ENCODE peak calls at places on chromosomes 1 and 21, in six cellular contexts. C is LNCaP clone FGC; N is NB4; K is pancreas; M is astrocyte of the spinal cord; T is activated CD4-positive, CD25-positive, alpha-beta regulatory T cell. H is an unnamed sample.

GRCh38 chr1:183284086-183284485 is 98.0 kb downstream of the LAMC2 start:
- DNase-seq in C (no peak), N (no peak), K (no peak), M (no peak), T (no peak), H (no peak)

GRCh38 chr1:70284366-70284765 is 63.2 kb downstream of the SRSF11 start:
- DNase-seq in C (no peak), N (no peak), K (no peak), M (no peak), T (no peak), H (no peak)

GRCh38 chr1:233443040-233443439 is 115.5 kb downstream of the MAP3K21 start:
- DNase-seq in C (no peak), N (no peak), K (no peak), M (peak; percentile 59), T (no peak), H (no peak)

GRCh38 chr1:170927955-170928850 is 7.1 kb upstream of the MROH9 start:
- DNase-seq in C (no peak), N (no peak), K (no peak), M (no peak), T (no peak), H (no peak)

GRCh38 chr21:41821756-41822431 is 55.0 kb upstream of the RIPK4 start:
- DNase-seq in C (no peak), N (no peak), K (no peak), M (no peak), T (no peak), H (no peak)

GRCh38 chr1:101043776-101044175 is 18.2 kb upstream of the DPH5 start:
- DNase-seq in C (no peak), N (no peak), K (no peak), M (peak; percentile 50), T (no peak), H (no peak)

GRCh38 chr1:10962483-10962882 is 50.0 kb upstream of the TARDBP start:
- DNase-seq in C (no peak), N (no peak), K (peak; percentile 76), M (no peak), T (no peak), H (peak; percentile 23)

GRCh38 chr1:248914982-248915381 is 8.9 kb downstream of the PGBD2 start:
- DNase-seq in C (no peak), N (no peak), K (no peak), M (no peak), T (no peak), H (no peak)

GRCh38 chr1:44673675-44674112 is 587 bp downstream of the TMEM53 start:
- DNase-seq in C (no peak), N (no peak), K (no peak), M (no peak), T (no peak), H (no peak)

GRCh38 chr1:226798427-226799411 is 59.6 kb upstream of the ITPKB start:
- DNase-seq in C (no peak), N (no peak), K (no peak), M (no peak), T (peak; percentile 9), H (no peak)

GRCh38 chr1:174769961-174770549 is 229.7 kb upstream of the CACYBP start:
- DNase-seq in C (peak; percentile 68), N (peak; percentile 60), K (no peak), M (peak; percentile 63), T (no peak), H (no peak)

GRCh38 chr1:12465126-12465525 is 152.9 kb downstream of the DHRS3 start:
- DNase-seq in C (no peak), N (no peak), K (no peak), M (no peak), T (no peak), H (no peak)

GRCh38 chr1:225654688-225655508 is 2.0 kb upstream of the ENAH start:
- DNase-seq in C (no peak), N (no peak), K (no peak), M (no peak), T (no peak), H (no peak)

GRCh38 chr21:39908265-39908923 is 41.2 kb downstream of the PCP4 start:
- DNase-seq in C (no peak), N (no peak), K (no peak), M (no peak), T (no peak), H (no peak)

GRCh38 chr21:14874379-14874778 is 190.4 kb downstream of the NRIP1 start:
- DNase-seq in C (peak; percentile 46), N (no peak), K (no peak), M (no peak), T (no peak), H (no peak)

GRCh38 chr1:38527373-38527966 is 332.1 kb downstream of the RRAGC start:
- DNase-seq in C (peak; percentile 21), N (no peak), K (no peak), M (no peak), T (peak; percentile 15), H (no peak)

GRCh38 chr1:245378352-245379144 is 223.8 kb downstream of the KIF26B start:
- DNase-seq in C (no peak), N (no peak), K (no peak), M (no peak), T (no peak), H (no peak)

GRCh38 chr1:217539510-217539909 is 91.4 kb downstream of the GPATCH2 start:
- DNase-seq in C (peak; percentile 84), N (no peak), K (no peak), M (no peak), T (no peak), H (no peak)

GRCh38 chr1:97581614-97582051 is 339.2 kb downstream of the DPYD start:
- DNase-seq in C (no peak), N (no peak), K (no peak), M (no peak), T (no peak), H (no peak)

GRCh38 chr1:110393691-110394564 is 3.1 kb upstream of the SLC16A4 start:
- DNase-seq in C (no peak), N (no peak), K (no peak), M (peak; percentile 84), T (no peak), H (no peak)

GRCh38 chr1:40796939-40797667 is 13.5 kb downstream of the KCNQ4 start:
- DNase-seq in C (no peak), N (no peak), K (no peak), M (no peak), T (no peak), H (no peak)

GRCh38 chr1:9119745-9120144 is 9.2 kb downstream of the GPR157 start:
- DNase-seq in C (no peak), N (no peak), K (no peak), M (no peak), T (no peak), H (no peak)

GRCh38 chr1:34796990-34797389 is 4.2 kb downstream of the GJA4 start:
- DNase-seq in C (no peak), N (no peak), K (no peak), M (no peak), T (no peak), H (no peak)

GRCh38 chr1:28508435-28508754 is 2.6 kb downstream of the RCC1 start:
- DNase-seq in C (no peak), N (peak; percentile 44), K (no peak), M (no peak), T (no peak), H (no peak)

GRCh38 chr1:89943846-89944781 is 50.8 kb upstream of the ZNF326 start:
- DNase-seq in C (no peak), N (no peak), K (no peak), M (no peak), T (no peak), H (no peak)

GRCh38 chr1:37474697-37475379 is 458 bp downstream of the ZC3H12A start:
- DNase-seq in C (no peak), N (no peak), K (peak; percentile 34), M (peak; percentile 24), T (no peak), H (no peak)

GRCh38 chr1:53590104-53590503 is 130.9 kb downstream of the DMRTB1 start:
- DNase-seq in C (no peak), N (no peak), K (no peak), M (no peak), T (no peak), H (no peak)

GRCh38 chr21:32426592-32427051 is 14.1 kb downstream of the EVA1C start:
- DNase-seq in C (no peak), N (no peak), K (no peak), M (peak; percentile 78), T (no peak), H (no peak)

GRCh38 chr21:26843912-26844257 is 1.3 kb downstream of the ADAMTS1 start:
- DNase-seq in C (no peak), N (no peak), K (no peak), M (peak; percentile 87), T (no peak), H (no peak)

GRCh38 chr1:9596419-9597123 is 7.9 kb downstream of the TMEM201 start:
- DNase-seq in C (no peak), N (no peak), K (no peak), M (no peak), T (no peak), H (no peak)

GRCh38 chr1:78437941-78438340 is 52.8 kb upstream of the PTGFR start:
- DNase-seq in C (no peak), N (no peak), K (no peak), M (no peak), T (no peak), H (no peak)

GRCh38 chr1:39689214-39689613 is 2.0 kb downstream of the HPCAL4 start:
- DNase-seq in C (no peak), N (peak; percentile 16), K (no peak), M (no peak), T (no peak), H (no peak)